ENCODE peak calls at places on chromosomes 16 and 17, in four cellular contexts. G is K562, A is SK-N-SH, R is HepG2. P is an unnamed sample.

GRCh38 chr17:31561469-31562412 is 170.3 kb downstream of the RAB11FIP4 start:
- DNase-seq in G (no peak), A (no peak), R (no peak), P (no peak)

GRCh38 chr16:68074850-68075249 is 10.3 kb upstream of the NFATC3 start:
- DNase-seq in G (no peak), A (no peak), R (no peak), P (no peak)

GRCh38 chr16:19683453-19684236 is 34.4 kb downstream of the KNOP1 start:
- DNase-seq in G (no peak), A (no peak), R (no peak), P (no peak)

GRCh38 chr16:21645261-21645721 is 7.1 kb downstream of the IGSF6 start:
- DNase-seq in G (no peak), A (no peak), R (no peak), P (no peak)

GRCh38 chr17:32926183-32926582 is 1.8 kb upstream of the TMEM98 start:
- DNase-seq in G (no peak), A (no peak), R (no peak), P (no peak)

GRCh38 chr16:56988948-56989945 is at the start of gene NLRC5:
- DNase-seq in G (no peak), A (peak), R (peak), P (peak)

GRCh38 chr17:37389160-37389559 is 13.4 kb downstream of the C17orf78 start:
- DNase-seq in G (no peak), A (no peak), R (no peak), P (no peak)

GRCh38 chr16:58299757-58300349 is 5.0 kb upstream of the PRSS54 start:
- DNase-seq in G (peak), A (no peak), R (peak), P (peak)

GRCh38 chr17:19539841-19540311 is 6.2 kb downstream of the SLC47A1 start:
- DNase-seq in G (no peak), A (no peak), R (no peak), P (no peak)

GRCh38 chr17:17412331-17412730 is 64.5 kb upstream of the MED9 start:
- DNase-seq in G (no peak), A (no peak), R (no peak), P (no peak)

GRCh38 chr16:49465661-49466528 is 92.3 kb downstream of the C16orf78 start:
- DNase-seq in G (no peak), A (no peak), R (no peak), P (no peak)

GRCh38 chr16:89383095-89384003 is 107.0 kb downstream of the ANKRD11 start:
- DNase-seq in G (peak), A (peak), R (peak), P (peak)
- TF ChIP-seq FOXJ3 in G (no peak), A (no peak), R (no peak), P (no peak)

GRCh38 chr16:51146256-51146924 is 4.7 kb downstream of the SALL1 start:
- DNase-seq in G (no peak), A (peak), R (no peak), P (no peak)
- TF ChIP-seq CTCF in G (no peak), A (peak), R (peak), P (no peak)

GRCh38 chr17:66395961-66396360 is 93.5 kb downstream of the PRKCA start:
- DNase-seq in G (no peak), A (no peak), R (no peak), P (no peak)

GRCh38 chr17:66397486-66397885 is 95.1 kb downstream of the PRKCA start:
- DNase-seq in G (no peak), A (no peak), R (no peak), P (no peak)

GRCh38 chr17:66398059-66398458 is 95.6 kb downstream of the PRKCA start:
- DNase-seq in G (no peak), A (peak), R (no peak), P (no peak)

GRCh38 chr17:66387391-66387981 is 85.1 kb downstream of the PRKCA start:
- DNase-seq in G (no peak), A (no peak), R (no peak), P (no peak)

DNA sequence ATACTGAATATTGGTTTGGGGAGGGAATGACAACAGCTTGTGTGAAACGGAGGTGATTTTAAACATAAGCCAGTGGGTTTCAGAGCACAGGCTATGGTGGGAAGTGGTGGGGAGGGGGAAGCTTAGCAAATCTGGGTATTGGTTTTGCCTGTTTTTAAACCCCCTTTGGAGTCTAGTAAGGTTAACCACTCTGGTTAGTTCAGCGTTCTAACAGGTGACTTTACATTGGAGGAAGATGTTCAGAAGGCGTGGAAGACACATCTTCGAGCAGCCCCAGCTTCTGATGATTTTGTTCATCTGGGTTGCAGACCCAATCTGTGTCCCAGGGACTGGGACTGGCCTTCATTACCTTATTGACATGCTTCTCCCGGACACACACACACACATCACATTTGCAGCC is 90.6 kb downstream of the PRKCA start:
- DNase-seq in G (no peak), A (no peak), R (no peak), P (no peak)
- TF ChIP-seq FOXJ3 in G (no peak), A (no peak), R (no peak), P (no peak)

GRCh38 chr17:75774988-75775668 is 9.5 kb upstream of the UNK start:
- DNase-seq in G (no peak), A (peak), R (no peak), P (no peak)
- TF ChIP-seq CTCF in G (no peak), A (no peak), R (no peak), P (no peak)

GRCh38 chr17:11986939-11987329 is 10.3 kb downstream of the ZNF18 start:
- DNase-seq in G (peak), A (peak), R (peak), P (no peak)

GRCh38 chr17:11990363-11990983 is 6.8 kb downstream of the ZNF18 start:
- DNase-seq in G (no peak), A (no peak), R (no peak), P (no peak)

GRCh38 chr17:11991461-11991860 is 5.8 kb downstream of the ZNF18 start:
- DNase-seq in G (no peak), A (no peak), R (no peak), P (no peak)

GRCh38 chr17:11981862-11982261 is 15.4 kb downstream of the ZNF18 start:
- DNase-seq in G (no peak), A (no peak), R (no peak), P (no peak)

GRCh38 chr17:11986179-11986938 is 10.9 kb downstream of the ZNF18 start:
- DNase-seq in G (no peak), A (no peak), R (peak), P (no peak)
- TF ChIP-seq FOXJ3 in G (no peak), A (no peak), R (no peak), P (no peak)

DNA sequence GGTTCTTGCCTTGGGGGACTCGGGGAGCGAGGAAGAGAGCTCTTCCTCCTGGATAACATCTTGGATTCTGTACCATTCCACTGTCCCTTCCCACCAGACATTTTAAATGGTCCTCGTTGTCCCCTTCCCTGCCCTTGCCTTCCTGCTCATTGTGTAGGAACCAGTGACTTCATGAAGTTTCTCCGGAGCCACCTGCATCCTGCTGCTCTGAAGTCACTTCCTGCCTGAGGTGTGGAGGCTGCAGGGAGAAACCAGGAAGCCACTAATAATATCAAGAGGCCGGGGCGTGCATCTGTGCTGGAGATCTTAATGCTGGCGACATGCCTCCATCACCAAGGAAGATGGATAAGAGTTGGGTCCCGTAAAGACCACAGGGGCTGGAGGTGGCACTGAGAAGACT is 6.2 kb upstream of the SLC16A13 start:
- DNase-seq in G (no peak), A (no peak), R (no peak), P (no peak)
- TF ChIP-seq CTCF in G (no peak), A (no peak), R (no peak), P (no peak)

DNA sequence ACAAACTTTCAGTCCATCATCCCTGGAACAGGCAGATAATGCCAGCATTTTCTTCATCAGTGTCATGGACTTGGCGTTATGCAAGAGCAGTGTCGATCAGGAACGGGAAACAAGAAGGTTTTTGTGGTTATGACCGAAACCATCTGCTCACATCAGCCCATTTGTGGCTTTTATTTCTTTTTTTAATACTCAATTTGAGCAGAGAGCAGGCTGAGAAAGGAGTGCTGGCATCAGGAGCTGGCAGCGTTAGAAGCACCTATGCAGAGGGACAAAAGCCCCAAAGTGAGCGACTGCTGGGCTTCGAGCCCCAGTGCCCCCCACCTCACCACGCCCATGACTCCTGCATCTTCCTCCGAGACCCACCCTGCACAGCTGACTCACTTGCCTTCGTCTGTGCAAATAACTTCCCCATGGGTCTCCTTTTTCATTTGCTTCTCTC is 16.2 kb upstream of the CD300E start:
- DNase-seq in G (no peak), A (no peak), R (no peak), P (no peak)
- TF ChIP-seq FOXJ3 in G (no peak), A (no peak), R (no peak), P (no peak)

GRCh38 chr16:89183463-89183862 is 11.9 kb downstream of the CDH15 start:
- DNase-seq in G (no peak), A (no peak), R (no peak), P (no peak)
- TF ChIP-seq CTCF in G (peak), A (no peak), R (peak), P (no peak)

GRCh38 chr17:77771145-77771544 is 187.4 kb upstream of the TNRC6C start:
- DNase-seq in G (no peak), A (no peak), R (no peak), P (no peak)

GRCh38 chr17:77769215-77769614 is 189.3 kb upstream of the TNRC6C start:
- DNase-seq in G (no peak), A (no peak), R (no peak), P (no peak)

GRCh38 chr17:77769762-77770161 is 188.7 kb upstream of the TNRC6C start:
- DNase-seq in G (no peak), A (no peak), R (no peak), P (no peak)

GRCh38 chr17:77771587-77771986 is 186.9 kb upstream of the TNRC6C start:
- DNase-seq in G (no peak), A (no peak), R (no peak), P (no peak)

GRCh38 chr17:77770331-77771105 is 188.0 kb upstream of the TNRC6C start:
- DNase-seq in G (peak), A (no peak), R (no peak), P (no peak)
- TF ChIP-seq FOXJ3 in G (no peak), A (no peak), R (no peak), P (no peak)

DNA sequence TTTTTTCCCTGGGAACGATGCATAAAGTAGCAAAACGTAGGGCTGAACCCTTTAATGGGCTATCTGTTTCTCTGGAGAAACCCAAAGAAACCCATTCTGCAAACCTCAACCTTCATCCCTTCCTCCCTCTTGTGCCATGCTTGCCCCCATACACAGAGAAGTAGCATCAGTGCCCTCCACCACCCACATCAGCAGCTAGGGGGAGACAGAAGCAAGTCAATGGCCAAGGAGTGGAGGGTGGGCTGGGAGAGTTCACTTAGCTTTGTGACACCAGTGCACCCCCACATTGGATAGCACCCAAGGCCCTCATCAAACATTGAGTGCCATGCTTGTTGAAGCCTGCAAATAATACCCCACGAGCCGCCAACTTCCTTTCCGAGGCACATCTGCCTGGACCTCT is 282.4 kb downstream of the ABCC12 start:
- DNase-seq in G (peak), A (no peak), R (peak), P (peak)
- TF ChIP-seq CTCF in G (peak), A (peak), R (peak), P (peak)

P was measured in WTC11.